ENCODE peak calls at places on chromosomes 3 and 15, in five cellular contexts. One of them, this sample, is unnamed. For H3K4me1, the result is how much of the 10 kb centered on the place peaks cover.

GRCh38 chr15:97902140-97902780 is 58.2 kb upstream of the ARRDC4 start:
- DNase-seq in psoas muscle: no peak
- DNase-seq in GM23248: peak
- DNase-seq in naive thymus-derived CD4-positive, alpha-beta T cell: no peak
- DNase-seq in hepatocyte: no peak
- DNase-seq in this sample: no peak

GRCh38 chr3:82581350-82581749 is 819.9 kb upstream of the GBE1 start:
- DNase-seq in psoas muscle: no peak
- DNase-seq in naive thymus-derived CD4-positive, alpha-beta T cell: no peak
- DNase-seq in GM23248: no peak
- DNase-seq in hepatocyte: no peak
- DNase-seq in this sample: no peak

GRCh38 chr15:92821491-92822116 is 78.5 kb upstream of the CHD2 start:
- DNase-seq in psoas muscle: no peak
- DNase-seq in hepatocyte: no peak
- DNase-seq in GM23248: peak
- DNase-seq in naive thymus-derived CD4-positive, alpha-beta T cell: peak
- DNase-seq in this sample: no peak

GRCh38 chr15:59594493-59594942 is 17.1 kb upstream of the GCNT3 start:
- DNase-seq in naive thymus-derived CD4-positive, alpha-beta T cell: no peak
- DNase-seq in hepatocyte: peak
- DNase-seq in GM23248: peak
- DNase-seq in psoas muscle: no peak
- DNase-seq in this sample: no peak

GRCh38 chr3:193869221-193870201 is 266.4 kb upstream of the HES1 start:
- DNase-seq in hepatocyte: peak
- DNase-seq in GM23248: no peak
- DNase-seq in psoas muscle: peak
- DNase-seq in naive thymus-derived CD4-positive, alpha-beta T cell: no peak
- DNase-seq in this sample: peak

GRCh38 chr3:87958289-87958688 is 100.5 kb downstream of the CGGBP1 start:
- DNase-seq in GM23248: no peak
- DNase-seq in hepatocyte: no peak
- DNase-seq in naive thymus-derived CD4-positive, alpha-beta T cell: no peak
- DNase-seq in psoas muscle: no peak
- DNase-seq in this sample: no peak

GRCh38 chr15:69390575-69390974 is 23.6 kb upstream of the KIF23 start:
- DNase-seq in GM23248: peak
- DNase-seq in naive thymus-derived CD4-positive, alpha-beta T cell: no peak
- DNase-seq in psoas muscle: no peak
- DNase-seq in hepatocyte: no peak
- DNase-seq in this sample: no peak

GRCh38 chr3:64530434-64531049 is 157.3 kb downstream of the ADAMTS9 start:
- DNase-seq in psoas muscle: no peak
- DNase-seq in GM23248: peak
- DNase-seq in naive thymus-derived CD4-positive, alpha-beta T cell: no peak
- DNase-seq in hepatocyte: peak
- DNase-seq in this sample: peak

GRCh38 chr15:99275525-99276128 is 24.3 kb downstream of the LRRC28 start:
- DNase-seq in naive thymus-derived CD4-positive, alpha-beta T cell: no peak
- DNase-seq in GM23248: no peak
- DNase-seq in hepatocyte: no peak
- DNase-seq in psoas muscle: no peak
- DNase-seq in this sample: no peak

GRCh38 chr3:114093596-114093995 is 37.1 kb downstream of the QTRT2 start:
- DNase-seq in GM23248: peak
- DNase-seq in naive thymus-derived CD4-positive, alpha-beta T cell: no peak
- DNase-seq in hepatocyte: peak
- DNase-seq in psoas muscle: no peak
- DNase-seq in this sample: no peak

GRCh38 chr3:17179381-17180205 is 294.8 kb downstream of the PLCL2 start:
- DNase-seq in hepatocyte: no peak
- DNase-seq in psoas muscle: no peak
- DNase-seq in GM23248: peak
- DNase-seq in naive thymus-derived CD4-positive, alpha-beta T cell: peak
- DNase-seq in this sample: no peak

GRCh38 chr3:77421916-77422315 is 382.0 kb downstream of the ROBO2 start:
- DNase-seq in GM23248: no peak
- DNase-seq in hepatocyte: no peak
- DNase-seq in psoas muscle: no peak
- DNase-seq in naive thymus-derived CD4-positive, alpha-beta T cell: no peak
- DNase-seq in this sample: no peak

GRCh38 chr3:90241481-90241880 is 1134.1 kb downstream of the EPHA3 start:
- DNase-seq in GM23248: peak
- DNase-seq in naive thymus-derived CD4-positive, alpha-beta T cell: no peak
- DNase-seq in psoas muscle: no peak
- DNase-seq in hepatocyte: no peak
- DNase-seq in this sample: no peak

GRCh38 chr3:179446501-179446900 is 4.8 kb downstream of the GNB4 start:
- DNase-seq in psoas muscle: no peak
- DNase-seq in hepatocyte: peak
- DNase-seq in GM23248: peak
- DNase-seq in naive thymus-derived CD4-positive, alpha-beta T cell: no peak
- DNase-seq in this sample: peak

GRCh38 chr3:148950806-148951205 is 40.5 kb upstream of the GYG1 start:
- DNase-seq in naive thymus-derived CD4-positive, alpha-beta T cell: no peak
- DNase-seq in hepatocyte: no peak
- DNase-seq in GM23248: peak
- DNase-seq in psoas muscle: no peak
- DNase-seq in this sample: no peak

GRCh38 chr3:60384352-60384751 is 866.9 kb downstream of the FHIT start:
- DNase-seq in hepatocyte: no peak
- DNase-seq in psoas muscle: no peak
- DNase-seq in naive thymus-derived CD4-positive, alpha-beta T cell: no peak
- DNase-seq in GM23248: no peak
- DNase-seq in this sample: no peak

GRCh38 chr3:179088306-179088705 is 16.7 kb upstream of the ZMAT3 start:
- DNase-seq in naive thymus-derived CD4-positive, alpha-beta T cell: no peak
- DNase-seq in psoas muscle: no peak
- DNase-seq in hepatocyte: no peak
- DNase-seq in GM23248: no peak
- DNase-seq in this sample: no peak

GRCh38 chr15:98954411-98954810 is 53.2 kb downstream of the PGPEP1L start:
- DNase-seq in GM23248: peak
- DNase-seq in hepatocyte: no peak
- DNase-seq in naive thymus-derived CD4-positive, alpha-beta T cell: no peak
- DNase-seq in psoas muscle: peak
- DNase-seq in this sample: no peak

GRCh38 chr15:89964555-89964954 is 36.6 kb upstream of the ZNF710 start:
- DNase-seq in GM23248: no peak
- DNase-seq in naive thymus-derived CD4-positive, alpha-beta T cell: no peak
- DNase-seq in hepatocyte: no peak
- DNase-seq in psoas muscle: no peak
- DNase-seq in this sample: no peak

GRCh38 chr15:30023798-30024295 is 58.9 kb upstream of the GOLGA8J start:
- DNase-seq in naive thymus-derived CD4-positive, alpha-beta T cell: no peak
- DNase-seq in psoas muscle: no peak
- DNase-seq in hepatocyte: peak
- DNase-seq in GM23248: peak
- DNase-seq in this sample: no peak

GRCh38 chr3:81874738-81875137 is 113.3 kb upstream of the GBE1 start:
- DNase-seq in naive thymus-derived CD4-positive, alpha-beta T cell: no peak
- DNase-seq in GM23248: no peak
- DNase-seq in psoas muscle: no peak
- DNase-seq in hepatocyte: no peak
- DNase-seq in this sample: no peak

GRCh38 chr15:25738171-25738792 is 124.8 kb downstream of the ATP10A start:
- DNase-seq in GM23248: peak
- DNase-seq in naive thymus-derived CD4-positive, alpha-beta T cell: no peak
- DNase-seq in psoas muscle: no peak
- DNase-seq in hepatocyte: no peak
- DNase-seq in this sample: no peak

GRCh38 chr3:33634262-33634661 is 83.8 kb downstream of the CLASP2 start:
- DNase-seq in naive thymus-derived CD4-positive, alpha-beta T cell: no peak
- DNase-seq in GM23248: no peak
- DNase-seq in psoas muscle: no peak
- DNase-seq in hepatocyte: no peak
- DNase-seq in this sample: no peak

GRCh38 chr15:82635798-82636197 is 11.4 kb downstream of the CPEB1 start:
- DNase-seq in naive thymus-derived CD4-positive, alpha-beta T cell: no peak
- DNase-seq in hepatocyte: no peak
- DNase-seq in GM23248: no peak
- DNase-seq in psoas muscle: no peak
- DNase-seq in this sample: no peak

GRCh38 chr15:69979269-69979668 is 118.4 kb downstream of the TLE3 start:
- DNase-seq in psoas muscle: no peak
- DNase-seq in hepatocyte: no peak
- DNase-seq in naive thymus-derived CD4-positive, alpha-beta T cell: no peak
- DNase-seq in GM23248: peak
- DNase-seq in this sample: peak

GRCh38 chr15:101559938-101560337 is 70.4 kb upstream of the PCSK6 start:
- DNase-seq in psoas muscle: no peak
- DNase-seq in GM23248: no peak
- DNase-seq in naive thymus-derived CD4-positive, alpha-beta T cell: no peak
- DNase-seq in hepatocyte: no peak
- DNase-seq in this sample: no peak

GRCh38 chr15:73972984-73973682 is 19.0 kb downstream of the STOML1 start:
- DNase-seq in hepatocyte: peak
- DNase-seq in psoas muscle: peak
- DNase-seq in GM23248: peak
- DNase-seq in naive thymus-derived CD4-positive, alpha-beta T cell: peak
- DNase-seq in this sample: peak

GRCh38 chr15:98906712-98907083 is 100.9 kb downstream of the PGPEP1L start:
- DNase-seq in GM23248: peak
- DNase-seq in naive thymus-derived CD4-positive, alpha-beta T cell: no peak
- DNase-seq in psoas muscle: peak
- DNase-seq in hepatocyte: no peak
- DNase-seq in this sample: no peak

GRCh38 chr15:72086010-72086697 is 31.8 kb downstream of the MYO9A start:
- DNase-seq in psoas muscle: no peak
- DNase-seq in hepatocyte: no peak
- DNase-seq in GM23248: no peak
- DNase-seq in naive thymus-derived CD4-positive, alpha-beta T cell: no peak
- DNase-seq in this sample: no peak

GRCh38 chr3:185351371-185351770 is 11.6 kb upstream of the MAP3K13 start:
- DNase-seq in naive thymus-derived CD4-positive, alpha-beta T cell: no peak
- DNase-seq in hepatocyte: no peak
- DNase-seq in psoas muscle: no peak
- DNase-seq in GM23248: peak
- DNase-seq in this sample: no peak

GRCh38 chr3:108914774-108915641 is 38.7 kb downstream of the GUCA1C start:
- DNase-seq in GM23248: peak
- DNase-seq in psoas muscle: no peak
- DNase-seq in naive thymus-derived CD4-positive, alpha-beta T cell: peak
- DNase-seq in hepatocyte: peak
- DNase-seq in this sample: peak

GRCh38 chr3:176690470-176690869 is 506.8 kb downstream of the TBL1XR1 start:
- DNase-seq in psoas muscle: no peak
- DNase-seq in GM23248: no peak
- DNase-seq in naive thymus-derived CD4-positive, alpha-beta T cell: no peak
- DNase-seq in hepatocyte: peak
- DNase-seq in this sample: no peak

GRCh38 chr3:37214076-37214475 is 39.7 kb upstream of the LRRFIP2 start:
- DNase-seq in psoas muscle: no peak
- DNase-seq in hepatocyte: no peak
- DNase-seq in naive thymus-derived CD4-positive, alpha-beta T cell: no peak
- DNase-seq in GM23248: no peak
- DNase-seq in this sample: peak

GRCh38 chr15:78024141-78024567 is 53.4 kb downstream of the TBC1D2B start:
- DNase-seq in GM23248: peak
- DNase-seq in psoas muscle: peak
- DNase-seq in hepatocyte: no peak
- DNase-seq in naive thymus-derived CD4-positive, alpha-beta T cell: no peak
- DNase-seq in this sample: no peak

GRCh38 chr3:41363830-41364523 is 164.7 kb downstream of the CTNNB1 start:
- DNase-seq in naive thymus-derived CD4-positive, alpha-beta T cell: no peak
- DNase-seq in psoas muscle: no peak
- DNase-seq in hepatocyte: no peak
- DNase-seq in GM23248: no peak
- DNase-seq in this sample: peak

GRCh38 chr3:33577588-33577987 is 137.4 kb upstream of the UBP1 start:
- DNase-seq in GM23248: no peak
- DNase-seq in hepatocyte: no peak
- DNase-seq in naive thymus-derived CD4-positive, alpha-beta T cell: no peak
- DNase-seq in psoas muscle: no peak
- DNase-seq in this sample: peak

GRCh38 chr15:100671124-100671680 is 68.8 kb downstream of the ASB7 start:
- DNase-seq in naive thymus-derived CD4-positive, alpha-beta T cell: no peak
- DNase-seq in GM23248: no peak
- DNase-seq in psoas muscle: no peak
- DNase-seq in hepatocyte: no peak
- DNase-seq in this sample: no peak

GRCh38 chr3:198043149-198043548 is 83.1 kb downstream of the LMLN start:
- DNase-seq in naive thymus-derived CD4-positive, alpha-beta T cell: no peak
- DNase-seq in hepatocyte: no peak
- DNase-seq in GM23248: no peak
- DNase-seq in psoas muscle: no peak
- DNase-seq in this sample: no peak
- H3K4me1 ChIP-seq in naive thymus-derived CD4-positive, alpha-beta T cell: under half
- H3K4me1 ChIP-seq in hepatocyte: under half
- H3K4me1 ChIP-seq in GM23248: under half
- H3K4me1 ChIP-seq in psoas muscle: under half
- H3K4me1 ChIP-seq in this sample: under half

GRCh38 chr3:11638669-11639402 is 4.9 kb downstream of the VGLL4 start:
- DNase-seq in GM23248: peak
- DNase-seq in hepatocyte: no peak
- DNase-seq in psoas muscle: no peak
- DNase-seq in naive thymus-derived CD4-positive, alpha-beta T cell: no peak
- DNase-seq in this sample: peak
- H3K4me1 ChIP-seq in GM23248: half or more
- H3K4me1 ChIP-seq in hepatocyte: under half
- H3K4me1 ChIP-seq in psoas muscle: half or more
- H3K4me1 ChIP-seq in naive thymus-derived CD4-positive, alpha-beta T cell: under half
- H3K4me1 ChIP-seq in this sample: half or more

DNA sequence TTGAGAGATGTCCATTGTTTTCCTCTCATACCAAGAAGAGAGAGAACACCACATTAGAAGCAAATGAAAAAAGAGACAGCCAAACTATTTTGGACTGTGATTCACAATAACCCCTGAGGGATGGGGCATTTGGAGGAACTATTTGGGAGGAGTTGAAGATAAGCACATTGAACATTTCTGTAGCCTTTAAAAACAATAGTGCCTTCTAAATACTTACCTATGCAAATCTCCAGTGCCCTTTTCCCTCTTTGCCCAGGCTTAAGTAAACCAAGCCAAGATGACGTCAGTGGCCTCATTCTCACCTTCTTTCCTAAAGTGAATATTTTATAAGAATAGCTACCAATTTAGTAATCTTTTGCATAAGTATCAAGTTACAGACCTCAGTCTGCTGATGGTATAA is 89.7 kb upstream of the COL8A1 start:
- DNase-seq in GM23248: no peak
- DNase-seq in psoas muscle: no peak
- DNase-seq in hepatocyte: no peak
- DNase-seq in naive thymus-derived CD4-positive, alpha-beta T cell: no peak
- DNase-seq in this sample: no peak
- H3K4me1 ChIP-seq in GM23248: under half
- H3K4me1 ChIP-seq in psoas muscle: under half
- H3K4me1 ChIP-seq in hepatocyte: under half
- H3K4me1 ChIP-seq in naive thymus-derived CD4-positive, alpha-beta T cell: under half
- H3K4me1 ChIP-seq in this sample: under half

DNA sequence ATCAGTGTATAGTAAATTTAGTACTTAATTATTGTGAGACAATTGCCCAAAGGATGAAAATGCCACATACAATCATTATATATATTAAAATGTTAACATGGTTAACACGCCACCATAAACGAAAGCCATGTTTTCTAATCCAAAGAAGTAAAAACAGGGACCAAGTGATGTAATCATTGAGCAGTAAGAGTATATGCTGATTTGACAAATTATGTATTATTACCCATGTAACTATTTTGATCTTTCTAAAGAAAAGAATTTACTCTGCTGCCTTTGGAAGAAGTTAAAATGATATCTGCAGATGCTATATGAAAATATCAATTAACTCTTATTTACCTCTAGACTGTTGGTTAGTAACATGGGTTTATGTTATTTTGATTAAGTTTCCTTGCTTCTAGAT is 150.2 kb downstream of the NAALADL2 start:
- DNase-seq in hepatocyte: no peak
- DNase-seq in psoas muscle: no peak
- DNase-seq in naive thymus-derived CD4-positive, alpha-beta T cell: no peak
- DNase-seq in GM23248: no peak
- DNase-seq in this sample: no peak
- H3K4me1 ChIP-seq in hepatocyte: under half
- H3K4me1 ChIP-seq in psoas muscle: under half
- H3K4me1 ChIP-seq in naive thymus-derived CD4-positive, alpha-beta T cell: under half
- H3K4me1 ChIP-seq in GM23248: under half
- H3K4me1 ChIP-seq in this sample: under half